ENCODE peak calls at places on chromosomes 5 and 9, in ten cellular contexts. Q is astrocyte of the spinal cord, Y is GM13976, U is psoas muscle, N is AG09319, C is cardiac muscle cell, F is body of pancreas, V is dorsolateral prefrontal cortex, H is Caco-2, L is ovary. O is an unnamed sample.

GRCh38 chr5:135140805-135141204 is 106.8 kb upstream of the PITX1 start:
- DNase-seq in Q (peak; percentile 45), Y (no peak), U (peak; percentile 69), N (peak; percentile 34), C (no peak), F (no peak), V (peak; percentile 33), H (no peak), L (no peak), O (peak; percentile 83)

GRCh38 chr9:71249729-71250317 is 128.4 kb upstream of the TRPM3 start:
- DNase-seq in Q (peak; percentile 74), Y (peak; percentile 27), U (no peak), N (peak; percentile 43), C (peak; percentile 75), F (peak; percentile 15), V (no peak), H (peak; percentile 18), L (no peak), O (peak; percentile 68)

GRCh38 chr9:136596630-136597031 is 50.8 kb upstream of the NOTCH1 start:
- DNase-seq in Q (no peak), Y (no peak), U (no peak), N (no peak), C (no peak), F (no peak), V (peak; percentile 70), H (no peak), L (no peak), O (no peak)

GRCh38 chr5:128537306-128537998 is 593 bp downstream of the FBN2 start:
- DNase-seq in Q (peak; percentile 59), Y (peak; percentile 26), U (peak; percentile 49), N (no peak), C (no peak), F (no peak), V (no peak), H (no peak), L (peak; percentile 20), O (peak; percentile 72)

GRCh38 chr5:173705512-173705825 is 89.0 kb upstream of the BOD1 start:
- DNase-seq in Q (no peak), Y (no peak), U (no peak), N (no peak), C (no peak), F (no peak), V (no peak), H (no peak), L (no peak), O (no peak)

GRCh38 chr5:124902097-124902821 is 155.8 kb upstream of the ZNF608 start:
- DNase-seq in Q (peak; percentile 73), Y (peak; percentile 58), U (no peak), N (no peak), C (peak; percentile 57), F (no peak), V (no peak), H (no peak), L (no peak), O (no peak)

GRCh38 chr5:97547999-97548797 is 365.2 kb upstream of the RIOK2 start:
- DNase-seq in Q (no peak), Y (no peak), U (no peak), N (no peak), C (no peak), F (no peak), V (no peak), H (no peak), L (no peak), O (peak; percentile 32)

GRCh38 chr5:128965011-128965637 is at the start of gene SLC27A6:
- DNase-seq in Q (no peak), Y (peak; percentile 20), U (no peak), N (no peak), C (peak; percentile 79), F (no peak), V (no peak), H (no peak), L (no peak), O (no peak)

GRCh38 chr5:91170266-91170665 is 212.9 kb downstream of the ARRDC3 start:
- DNase-seq in Q (peak; percentile 64), Y (no peak), U (no peak), N (no peak), C (no peak), F (no peak), V (no peak), H (no peak), L (no peak), O (peak; percentile 76)

GRCh38 chr5:67235399-67236110 is 39.0 kb upstream of the CD180 start:
- DNase-seq in Q (no peak), Y (no peak), U (no peak), N (no peak), C (no peak), F (peak; percentile 26), V (no peak), H (peak; percentile 58), L (no peak), O (no peak)

GRCh38 chr9:134843740-134844139 is 36.9 kb upstream of the FCN2 start:
- DNase-seq in Q (no peak), Y (no peak), U (no peak), N (no peak), C (no peak), F (no peak), V (no peak), H (no peak), L (no peak), O (no peak)

GRCh38 chr9:37030591-37030939 is 3.5 kb downstream of the PAX5 start:
- DNase-seq in Q (no peak), Y (peak; percentile 70), U (no peak), N (no peak), C (no peak), F (no peak), V (no peak), H (no peak), L (no peak), O (no peak)

GRCh38 chr9:87713278-87713989 is 12.5 kb upstream of the CTSL start:
- DNase-seq in Q (peak; percentile 96), Y (no peak), U (peak; percentile 93), N (peak; percentile 90), C (no peak), F (peak; percentile 60), V (peak; percentile 63), H (no peak), L (peak; percentile 91), O (peak; percentile 99)

GRCh38 chr5:64947031-64947430 is 178.3 kb downstream of the CWC27 start:
- DNase-seq in Q (no peak), Y (no peak), U (no peak), N (no peak), C (peak; percentile 92), F (peak; percentile 11), V (no peak), H (no peak), L (no peak), O (peak; percentile 13)

DNA sequence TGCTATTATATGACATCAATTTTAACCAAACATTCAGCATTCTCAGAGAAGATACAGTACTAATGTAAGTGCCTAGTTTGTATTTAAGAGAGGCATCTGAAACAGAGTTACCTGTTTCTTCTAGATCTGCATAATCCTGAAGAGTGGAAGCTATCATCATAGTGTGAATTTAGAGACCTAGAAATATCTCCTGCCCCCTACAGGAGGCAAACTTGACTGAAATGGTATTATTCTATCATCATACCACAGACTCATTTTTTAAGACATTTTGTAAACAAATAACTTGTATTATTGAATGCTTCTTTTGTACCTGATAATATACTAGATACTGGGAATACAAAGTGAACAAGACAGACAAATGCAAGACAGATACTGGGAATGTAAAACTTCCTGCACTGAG is 216.8 kb upstream of the RPS23 start:
- DNase-seq in Q (no peak), Y (no peak), U (no peak), N (no peak), C (no peak), F (no peak), V (no peak), H (no peak), L (no peak), O (peak; percentile 23)
- TF ChIP-seq CTCF in Q (peak; percentile 23), Y (no peak), U (no peak), N (peak; percentile 26), C (peak; percentile 49), F (no peak), V (no peak), H (no peak), L (no peak), O (peak; percentile 52)

GRCh38 chr9:104805441-104805840 is 41.5 kb downstream of the NIPSNAP3B start:
- DNase-seq in Q (no peak), Y (no peak), U (no peak), N (no peak), C (no peak), F (no peak), V (no peak), H (no peak), L (no peak), O (no peak)

GRCh38 chr9:104810421-104811339 is 46.8 kb downstream of the NIPSNAP3B start:
- DNase-seq in Q (peak; percentile 60), Y (no peak), U (peak; percentile 82), N (no peak), C (no peak), F (peak; percentile 90), V (no peak), H (no peak), L (no peak), O (peak; percentile 14)

GRCh38 chr9:104802906-104803305 is 39.0 kb downstream of the NIPSNAP3B start:
- DNase-seq in Q (no peak), Y (no peak), U (no peak), N (no peak), C (no peak), F (no peak), V (no peak), H (no peak), L (no peak), O (no peak)

DNA sequence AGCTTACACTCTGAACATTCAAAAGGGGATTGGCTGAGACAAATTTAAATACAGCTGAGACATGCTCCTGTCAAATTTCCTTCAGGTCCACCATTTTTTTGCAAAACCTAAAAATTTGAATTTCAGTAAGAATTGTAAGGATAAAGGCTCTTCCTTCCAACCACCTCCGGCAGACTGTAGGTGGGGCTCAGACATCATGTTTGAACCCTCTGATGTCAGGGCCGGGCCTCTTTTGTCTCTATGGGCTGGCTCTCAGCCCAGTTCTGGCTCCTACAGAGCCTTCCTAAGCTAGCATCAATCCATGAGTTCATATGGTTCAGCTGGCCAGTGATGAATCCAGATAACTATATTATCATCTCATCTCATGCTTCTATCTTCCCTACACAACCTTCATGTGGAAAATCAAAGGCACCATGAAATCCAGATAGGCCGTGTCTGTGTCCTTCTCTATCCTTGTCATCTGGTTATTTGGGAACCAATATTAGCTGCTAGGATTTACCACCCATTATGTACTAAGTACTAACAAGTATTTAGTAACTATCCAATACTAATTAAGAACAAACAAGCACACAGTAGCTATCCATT is 44.2 kb downstream of the NIPSNAP3B start:
- DNase-seq in Q (peak; percentile 52), Y (no peak), U (no peak), N (no peak), C (no peak), F (peak; percentile 56), V (no peak), H (no peak), L (peak; percentile 36), O (no peak)
- TF ChIP-seq CTCF in Q (peak; percentile 42), Y (no peak), U (no peak), N (peak; percentile 44), C (peak; percentile 33), F (peak; percentile 28), V (no peak), H (no peak), L (no peak), O (peak; percentile 21)

GRCh38 chr9:5480919-5481743 is 29.2 kb upstream of the PDCD1LG2 start:
- DNase-seq in Q (no peak), Y (no peak), U (no peak), N (no peak), C (no peak), F (no peak), V (no peak), H (no peak), L (no peak), O (no peak)
- TF ChIP-seq CTCF in Q (peak; percentile 6), Y (no peak), U (no peak), N (no peak), C (peak; percentile 17), F (no peak), V (no peak), H (no peak), L (no peak), O (peak; percentile 39)

GRCh38 chr5:142654578-142655042 is 31.3 kb downstream of the FGF1 start:
- DNase-seq in Q (no peak), Y (no peak), U (no peak), N (no peak), C (no peak), F (no peak), V (no peak), H (no peak), L (no peak), O (no peak)
- TF ChIP-seq CTCF in Q (peak; percentile 16), Y (no peak), U (no peak), N (no peak), C (no peak), F (no peak), V (no peak), H (peak; percentile 7), L (no peak), O (no peak)

O was measured in fibroblast of villous mesenchyme.